ENCODE peak calls at places on chromosomes 4 and X, in ten cellular contexts. Z, N, A, P, T, R, V, U, X and G are unnamed samples.
A peak's percentile ranks its signal among the peaks of the same experiment; 100 is the strongest.

GRCh38 chrX:113699939-113700338 is 859.3 kb upstream of the AMOT start:
- DNase-seq in V (no peak), A (no peak), P (no peak), R (no peak), N (no peak), X (no peak), U (no peak), T (no peak), Z (no peak), G (no peak)

GRCh38 chr4:6733358-6734164 is 17.6 kb downstream of the BLOC1S4 start:
- DNase-seq in Z (no peak), T (no peak), A (peak; percentile 72), N (no peak), X (no peak), U (no peak), V (no peak), P (no peak), R (no peak), G (no peak)

GRCh38 chrX:77431227-77431626 is 16.0 kb upstream of the FGF16 start:
- DNase-seq in X (no peak), P (no peak), T (no peak), A (no peak), R (no peak), N (no peak), Z (no peak), U (peak; percentile 26), V (no peak), G (no peak)

GRCh38 chrX:37405954-37406353 is 56.8 kb downstream of the PRRG1 start:
- DNase-seq in R (no peak), T (no peak), U (no peak), P (no peak), X (no peak), Z (no peak), V (peak; percentile 1), A (no peak), N (no peak), G (no peak)

GRCh38 chr4:173736840-173737239 is 206.8 kb upstream of the HAND2 start:
- DNase-seq in V (no peak), R (no peak), U (no peak), N (no peak), X (no peak), T (no peak), P (no peak), Z (no peak), A (no peak), G (no peak)

GRCh38 chr4:185086053-185086452 is 57.0 kb upstream of the SLC25A4 start:
- DNase-seq in P (no peak), Z (peak; percentile 74), T (no peak), A (no peak), N (peak; percentile 18), X (no peak), V (peak; percentile 11), U (no peak), R (no peak), G (no peak)

GRCh38 chr4:103429283-103429682 is 231.1 kb upstream of the CENPE start:
- DNase-seq in R (peak; percentile 77), X (no peak), Z (peak; percentile 80), N (no peak), A (no peak), P (no peak), U (no peak), V (no peak), T (peak; percentile 6), G (no peak)

GRCh38 chr4:35689866-35690265 is 554.4 kb downstream of the ARAP2 start:
- DNase-seq in Z (no peak), T (no peak), P (no peak), R (no peak), A (no peak), X (no peak), N (no peak), V (peak; percentile 28), U (no peak), G (no peak)

GRCh38 chr4:4182835-4183568 is 43.7 kb downstream of the OTOP1 start:
- DNase-seq in Z (peak; percentile 89), N (peak; percentile 46), X (no peak), U (no peak), T (peak; percentile 31), V (no peak), P (no peak), A (peak; percentile 42), R (peak; percentile 88), G (no peak)

GRCh38 chr4:73596001-73596400 is 24.2 kb downstream of the RASSF6 start:
- DNase-seq in X (no peak), V (no peak), U (no peak), T (no peak), R (no peak), A (no peak), P (no peak), N (no peak), Z (no peak), G (no peak)

GRCh38 chr4:76950052-76950845 is 697 bp downstream of the SEPTIN11 start:
- DNase-seq in T (peak; percentile 44), A (peak; percentile 59), X (peak; percentile 56), R (peak; percentile 68), Z (peak; percentile 80), N (peak; percentile 57), P (peak; percentile 23), V (peak; percentile 34), U (peak; percentile 64), G (peak; percentile 24)

GRCh38 chr4:177100307-177100706 is 209.4 kb upstream of the NEIL3 start:
- DNase-seq in R (no peak), Z (no peak), U (no peak), V (no peak), P (no peak), X (no peak), T (no peak), N (no peak), A (no peak), G (no peak)

GRCh38 chr4:139229534-139230039 is 50.4 kb downstream of the MGARP start:
- DNase-seq in P (no peak), R (no peak), X (peak; percentile 45), N (no peak), V (peak; percentile 42), Z (no peak), A (no peak), U (no peak), T (no peak), G (no peak)

GRCh38 chrX:2486476-2487133 is 14.2 kb downstream of the DHRSX start:
- DNase-seq in R (no peak), U (no peak), P (no peak), A (no peak), Z (peak; percentile 31), X (no peak), V (no peak), N (no peak), T (no peak), G (no peak)
- H3K27ac ChIP-seq in R (no peak overlapping the region), U (no peak overlapping the region), P (no peak overlapping the region), A (no peak overlapping the region), Z (no peak overlapping the region), X (no peak overlapping the region), V (no peak overlapping the region), N (no peak overlapping the region), T (no peak overlapping the region), G (no peak overlapping the region)

GRCh38 chr4:26050671-26051070 is 136.7 kb downstream of the SMIM20 start:
- DNase-seq in R (no peak), A (no peak), U (no peak), Z (no peak), T (no peak), N (no peak), X (no peak), P (no peak), V (no peak), G (no peak)

GRCh38 chr4:26050212-26050643 is 136.2 kb downstream of the SMIM20 start:
- DNase-seq in R (no peak), Z (no peak), V (no peak), A (no peak), X (no peak), N (no peak), T (no peak), U (peak; percentile 47), P (no peak), G (peak; percentile 27)

GRCh38 chr4:26048962-26049361 is 134.9 kb downstream of the SMIM20 start:
- DNase-seq in Z (no peak), T (no peak), A (no peak), P (no peak), U (peak; percentile 30), R (no peak), V (no peak), X (no peak), N (no peak), G (no peak)

GRCh38 chr4:26048378-26048882 is 134.4 kb downstream of the SMIM20 start:
- DNase-seq in R (no peak), N (no peak), T (no peak), A (no peak), X (no peak), U (peak; percentile 66), P (no peak), Z (no peak), V (peak; percentile 37), G (no peak)

GRCh38 chr4:26049447-26049846 is 135.4 kb downstream of the SMIM20 start:
- DNase-seq in A (no peak), X (no peak), N (no peak), R (no peak), V (no peak), Z (no peak), P (no peak), U (no peak), T (no peak), G (no peak)
- H3K27ac ChIP-seq in A (no peak overlapping the region), X (no peak overlapping the region), N (no peak overlapping the region), R (no peak overlapping the region), V (no peak overlapping the region), Z (no peak overlapping the region), P (no peak overlapping the region), U (peak overlapping the region; percentile 62), T (no peak overlapping the region), G (no peak overlapping the region)

GRCh38 chrX:1481636-1482529 is 29.2 kb upstream of the ASMTL start:
- DNase-seq in N (no peak), P (peak; percentile 65), T (no peak), V (peak; percentile 38), A (peak; percentile 76), U (peak; percentile 34), Z (peak; percentile 84), X (peak; percentile 87), R (no peak), G (no peak)
- H3K27ac ChIP-seq in N (peak overlapping the region; percentile 44), P (peak overlapping the region; percentile 59), T (no peak overlapping the region), V (no peak overlapping the region), A (no peak overlapping the region), U (peak overlapping the region; percentile 42), Z (peak overlapping the region; percentile 59), X (peak overlapping the region; percentile 77), R (peak overlapping the region; percentile 54), G (no peak overlapping the region)

GRCh38 chrX:63746715-63747114 is 38.3 kb downstream of the ARHGEF9 start:
- DNase-seq in N (no peak), R (no peak), P (no peak), X (no peak), U (no peak), Z (no peak), A (no peak), T (no peak), V (no peak), G (no peak)

GRCh38 chrX:63744850-63745249 is 40.2 kb downstream of the ARHGEF9 start:
- DNase-seq in Z (no peak), V (no peak), T (no peak), X (no peak), P (no peak), U (no peak), N (no peak), A (no peak), R (no peak), G (no peak)

GRCh38 chrX:63743596-63743995 is 41.4 kb downstream of the ARHGEF9 start:
- DNase-seq in X (no peak), Z (no peak), T (no peak), U (no peak), R (no peak), A (no peak), N (no peak), P (no peak), V (no peak), G (no peak)

GRCh38 chrX:63747331-63747730 is 37.7 kb downstream of the ARHGEF9 start:
- DNase-seq in U (no peak), N (no peak), V (peak; percentile 35), X (no peak), A (no peak), T (no peak), Z (no peak), P (no peak), R (no peak), G (no peak)

GRCh38 chrX:63746278-63746677 is 38.7 kb downstream of the ARHGEF9 start:
- DNase-seq in P (peak; percentile 5), X (peak; percentile 24), N (no peak), R (no peak), T (no peak), Z (no peak), V (no peak), U (no peak), A (no peak), G (no peak)
- H3K27ac ChIP-seq in P (peak overlapping the region; percentile 17), X (no peak overlapping the region), N (no peak overlapping the region), R (no peak overlapping the region), T (no peak overlapping the region), Z (no peak overlapping the region), V (no peak overlapping the region), U (no peak overlapping the region), A (no peak overlapping the region), G (no peak overlapping the region)